ENCODE peak calls at places on chromosomes 12 and 14, in four cellular contexts. M is GM23338, N is K562, S is mammary epithelial cell. B is an unnamed sample. For H3K4me1 and H3K79me2, the result is how much of the 10 kb centered on the place peaks cover.

GRCh38 chr14:59267046-59267445 is 78.6 kb downstream of the DAAM1 start:
- DNase-seq in M (no peak), N (no peak), S (peak), B (no peak)

GRCh38 chr14:102985665-102986064 is 63.2 kb downstream of the AMN start:
- DNase-seq in M (no peak), N (no peak), S (no peak), B (no peak)

GRCh38 chr14:34098045-34098984 is 147.4 kb upstream of the EGLN3 start:
- DNase-seq in M (peak), N (peak), S (peak), B (peak)

GRCh38 chr12:51846911-51847829 is 1.3 kb downstream of the FIGNL2 start:
- DNase-seq in M (peak), N (peak), S (no peak), B (no peak)

GRCh38 chr14:71931492-71932228 is 569 bp upstream of the RGS6 start:
- DNase-seq in M (no peak), N (no peak), S (no peak), B (no peak)

GRCh38 chr12:55728185-55728931 is 451 bp downstream of the CD63 start:
- DNase-seq in M (peak), N (peak), S (peak), B (peak)

GRCh38 chr12:6614513-6615177 is 7.5 kb upstream of the CHD4 start:
- DNase-seq in M (peak), N (no peak), S (no peak), B (no peak)

GRCh38 chr12:107318804-107319535 is 225.6 kb upstream of the CRY1 start:
- DNase-seq in M (peak), N (peak), S (peak), B (peak)

GRCh38 chr14:54011001-54011400 is 54.4 kb upstream of the BMP4 start:
- DNase-seq in M (peak), N (no peak), S (no peak), B (no peak)

GRCh38 chr12:12985817-12986408 is 14.2 kb downstream of the HEBP1 start:
- DNase-seq in M (peak), N (peak), S (no peak), B (peak)

DNA sequence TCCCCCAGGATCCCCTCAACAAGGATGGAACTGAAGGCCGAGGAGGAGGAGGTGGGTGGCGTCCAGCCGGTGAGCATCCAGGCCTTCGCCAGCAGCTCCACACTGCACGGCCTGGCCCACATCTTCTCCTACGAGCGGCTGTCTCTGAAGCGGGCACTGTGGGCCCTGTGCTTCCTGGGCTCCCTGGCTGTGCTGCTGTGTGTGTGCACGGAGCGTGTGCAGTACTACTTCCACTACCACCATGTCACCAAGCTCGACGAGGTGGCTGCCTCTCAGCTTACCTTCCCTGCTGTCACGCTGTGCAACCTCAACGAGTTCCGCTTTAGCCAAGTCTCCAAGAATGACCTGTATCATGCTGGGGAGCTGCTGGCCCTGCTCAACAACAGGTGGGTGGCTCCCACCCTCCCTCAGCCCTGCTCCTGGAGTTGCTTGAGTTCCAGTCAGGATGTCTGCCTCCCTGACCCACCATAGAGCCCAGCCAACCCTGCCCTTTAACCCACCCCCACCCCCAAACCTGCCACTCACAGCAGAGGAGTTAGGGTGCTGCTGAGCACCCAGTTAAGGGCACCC is 1.4 kb downstream of the ASIC1 start:
- DNase-seq in M (no peak), N (no peak), S (no peak), B (no peak)
- TF ChIP-seq EZH2 in M (no peak), N (no peak), S (no peak), B (no peak)

DNA sequence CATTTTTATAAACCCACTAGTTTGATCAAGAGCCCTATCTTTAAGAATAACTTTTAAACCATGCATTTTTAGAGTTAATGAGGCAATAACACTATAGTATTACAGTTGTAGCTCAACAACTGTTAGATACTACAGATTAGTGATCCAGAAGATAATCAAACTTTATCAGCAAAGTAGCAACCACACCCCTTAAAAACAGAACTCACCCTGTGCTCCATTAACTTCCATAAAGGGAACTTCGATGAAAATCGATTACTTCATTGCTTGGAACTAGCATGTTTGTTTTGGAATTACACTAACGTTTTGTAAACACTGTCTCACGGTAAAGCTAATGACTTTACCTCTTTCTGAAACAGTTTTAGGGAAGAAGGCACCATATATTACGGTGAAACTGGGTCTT is 1.4 kb downstream of the SGPP1 start:
- DNase-seq in M (no peak), N (no peak), S (no peak), B (no peak)
- H3K4me1 ChIP-seq in M (under half), N (under half), S (under half), B (under half)

GRCh38 chr12:45219621-45220020 is 3.7 kb downstream of the ANO6 start:
- DNase-seq in M (no peak), N (no peak), S (no peak), B (no peak)

GRCh38 chr12:45220366-45220931 is 4.6 kb downstream of the ANO6 start:
- DNase-seq in M (no peak), N (no peak), S (peak), B (peak)

GRCh38 chr12:45217846-45218245 is 2.0 kb downstream of the ANO6 start:
- DNase-seq in M (no peak), N (no peak), S (no peak), B (peak)

GRCh38 chr12:45223868-45224267 is 8.0 kb downstream of the ANO6 start:
- DNase-seq in M (no peak), N (no peak), S (no peak), B (no peak)

GRCh38 chr12:45220961-45221360 is 5.1 kb downstream of the ANO6 start:
- DNase-seq in M (no peak), N (no peak), S (no peak), B (no peak)
- H3K79me2 ChIP-seq in M (half or more), N (half or more), S (half or more), B (half or more)

GRCh38 chr12:53935562-53936341 is 2.9 kb upstream of the HOXC13 start:
- DNase-seq in M (peak), N (no peak), S (no peak), B (no peak)
- TF ChIP-seq EZH2 in M (peak), N (no peak), S (no peak), B (peak)

GRCh38 chr12:121536929-121537813 is 43.7 kb downstream of the KDM2B start:
- DNase-seq in M (peak), N (peak), S (peak), B (peak)
- H3K4me1 ChIP-seq in M (under half), N (under half), S (under half), B (under half)

GRCh38 chr14:22838631-22839041 is 2.3 kb downstream of the MMP14 start:
- DNase-seq in M (no peak), N (no peak), S (peak), B (peak)

GRCh38 chr14:22837750-22838538 is 1.6 kb downstream of the MMP14 start:
- DNase-seq in M (peak), N (no peak), S (peak), B (peak)

GRCh38 chr14:22837059-22837749 is 819 bp downstream of the MMP14 start:
- DNase-seq in M (peak), N (no peak), S (peak), B (peak)

GRCh38 chr14:22836301-22837058 is at the start of gene MMP14:
- DNase-seq in M (peak), N (no peak), S (peak), B (peak)

GRCh38 chr14:22835505-22835904 is 880 bp upstream of the MMP14 start:
- DNase-seq in M (no peak), N (no peak), S (no peak), B (no peak)
- H3K79me2 ChIP-seq in M (under half), N (under half), S (half or more), B (half or more)

GRCh38 chr12:94874086-94874985 is 129.2 kb downstream of the NDUFA12 start:
- DNase-seq in M (peak), N (no peak), S (no peak), B (no peak)
- TF ChIP-seq EZH2 in M (peak), N (no peak), S (peak), B (peak)